ENCODE peak calls at places on chromosomes 12 and 14, in nine cellular contexts. Z is small intestine; W is lung; H is endodermal cell; V is aorta; P is kidney; D is heart left ventricle; Y is CD8-positive, alpha-beta T cell; S is astrocyte. C is an unnamed sample. For H3K4me1, the result is how much of the 10 kb centered on the place peaks cover.

GRCh38 chr12:71626098-71626497 is 37.5 kb downstream of the ZFC3H1 start:
- DNase-seq in Z (peak), W (no peak), H (no peak), V (no peak), P (no peak), D (no peak), Y (no peak), S (no peak), C (no peak)

GRCh38 chr12:68867606-68868005 is 59.6 kb downstream of the MDM2 start:
- DNase-seq in Z (no peak), W (no peak), H (peak), V (no peak), P (no peak), D (no peak), Y (no peak), S (no peak), C (no peak)

GRCh38 chr14:38145142-38145541 is 62.6 kb upstream of the SSTR1 start:
- DNase-seq in Z (no peak), W (no peak), H (no peak), V (no peak), P (no peak), D (no peak), Y (no peak), S (no peak), C (no peak)

GRCh38 chr12:121240484-121241202 is 30.7 kb downstream of the P2RX4 start:
- DNase-seq in Z (peak), W (peak), H (peak), V (peak), P (peak), D (peak), Y (peak), S (no peak), C (peak)

GRCh38 chr14:94481468-94482131 is 5.6 kb upstream of the SERPINA9 start:
- DNase-seq in Z (no peak), W (no peak), H (no peak), V (no peak), P (no peak), D (no peak), Y (no peak), S (peak), C (no peak)

GRCh38 chr12:68100241-68100640 is 59.3 kb downstream of the IFNG start:
- DNase-seq in Z (no peak), W (no peak), H (no peak), V (no peak), P (no peak), D (no peak), Y (no peak), S (no peak), C (no peak)

GRCh38 chr12:130958557-130959140 is 4.9 kb downstream of the ADGRD1 start:
- DNase-seq in Z (no peak), W (no peak), H (no peak), V (no peak), P (no peak), D (no peak), Y (no peak), S (no peak), C (no peak)

GRCh38 chr14:99910337-99911268 is 117.4 kb downstream of the EML1 start:
- DNase-seq in Z (no peak), W (no peak), H (no peak), V (no peak), P (no peak), D (no peak), Y (no peak), S (peak), C (no peak)

GRCh38 chr14:28157289-28157869 is 609.2 kb upstream of the FOXG1 start:
- DNase-seq in Z (no peak), W (no peak), H (no peak), V (peak), P (peak), D (no peak), Y (no peak), S (no peak), C (no peak)

GRCh38 chr12:121465921-121466799 is 66.2 kb downstream of the RNF34 start:
- DNase-seq in Z (peak), W (no peak), H (peak), V (no peak), P (no peak), D (peak), Y (peak), S (no peak), C (no peak)

GRCh38 chr12:13948631-13949030 is 32.8 kb downstream of the GRIN2B start:
- DNase-seq in Z (no peak), W (no peak), H (no peak), V (no peak), P (no peak), D (no peak), Y (no peak), S (no peak), C (no peak)

GRCh38 chr14:21840765-21841164 is 167.1 kb upstream of the OR4E1 start:
- DNase-seq in Z (no peak), W (no peak), H (peak), V (no peak), P (no peak), D (no peak), Y (no peak), S (no peak), C (no peak)

GRCh38 chr14:97366400-97366799 is 569.2 kb downstream of the VRK1 start:
- DNase-seq in Z (no peak), W (no peak), H (peak), V (no peak), P (no peak), D (no peak), Y (no peak), S (no peak), C (no peak)

GRCh38 chr12:88763536-88764100 is 183.3 kb upstream of the KITLG start:
- DNase-seq in Z (no peak), W (no peak), H (no peak), V (no peak), P (no peak), D (no peak), Y (no peak), S (no peak), C (no peak)

GRCh38 chr14:24630087-24630871 is 3.7 kb downstream of the GZMB start:
- DNase-seq in Z (no peak), W (no peak), H (no peak), V (no peak), P (no peak), D (no peak), Y (peak), S (no peak), C (no peak)

GRCh38 chr12:15180975-15181683 is 40.1 kb downstream of the RERG start:
- DNase-seq in Z (no peak), W (no peak), H (no peak), V (no peak), P (no peak), D (no peak), Y (no peak), S (no peak), C (no peak)
- H3K4me1 ChIP-seq in Z (under half), W (under half), H (under half), V (under half), P (under half), D (under half), Y (under half), S (under half), C (under half)

GRCh38 chr12:6925239-6925542 is 2.6 kb upstream of the ATN1 start:
- DNase-seq in Z (no peak), W (no peak), H (no peak), V (no peak), P (no peak), D (no peak), Y (no peak), S (no peak), C (no peak)
- H3K27ac ChIP-seq in Z (peak), W (peak), H (peak), V (peak), P (peak), D (peak), Y (no peak), S (peak), C (peak)

DNA sequence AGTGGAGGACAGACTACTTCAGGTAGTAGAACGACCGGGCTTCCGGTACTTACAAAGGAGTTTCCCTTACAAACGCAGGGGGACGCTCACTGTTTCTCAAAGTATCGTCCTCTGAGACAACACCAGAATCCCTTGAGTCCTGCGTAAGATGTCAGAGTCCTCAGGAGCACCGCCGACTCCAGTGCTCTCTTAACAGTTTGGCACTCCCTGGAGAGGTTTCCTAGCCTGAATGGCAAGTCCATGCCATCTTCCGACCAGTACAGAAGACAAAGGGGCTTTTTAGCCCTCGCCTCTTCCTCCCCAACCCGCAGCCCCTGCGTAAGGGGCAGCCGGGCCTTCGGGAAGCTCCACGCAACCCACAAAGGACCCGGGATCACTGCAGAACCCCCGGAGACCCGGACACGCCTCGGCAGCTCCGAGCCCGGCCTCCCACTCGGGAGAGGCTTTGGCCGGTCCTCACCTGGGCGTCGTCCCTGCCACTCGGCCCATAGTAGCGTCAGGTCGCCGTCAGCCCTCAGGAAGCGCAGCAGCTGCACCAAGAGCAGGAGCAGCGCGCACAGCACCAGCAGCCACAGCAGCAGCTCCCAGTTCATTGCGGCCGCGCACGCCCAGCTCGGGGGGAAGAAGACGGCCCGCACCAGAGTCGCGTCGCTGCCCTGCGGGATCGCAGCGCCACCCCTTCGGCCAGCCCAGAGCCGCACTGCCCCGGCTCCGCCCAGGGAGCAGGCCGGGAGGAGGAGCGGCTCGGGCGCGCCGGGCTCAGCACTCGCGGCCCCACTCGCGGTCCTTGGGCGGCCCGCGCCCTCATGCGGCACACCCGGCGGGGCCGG is at the start of gene DHRS7:
- DNase-seq in Z (peak), W (peak), H (peak), V (peak), P (peak), D (peak), Y (peak), S (peak), C (peak)
- H3K4me1 ChIP-seq in Z (under half), W (under half), H (under half), V (under half), P (under half), D (under half), Y (under half), S (under half), C (under half)

GRCh38 chr12:106088246-106089200 is 50.2 kb downstream of the NUAK1 start:
- DNase-seq in Z (no peak), W (no peak), H (no peak), V (no peak), P (no peak), D (no peak), Y (no peak), S (no peak), C (no peak)
- H3K27ac ChIP-seq in Z (no peak), W (peak), H (no peak), V (peak), P (no peak), D (peak), Y (no peak), S (peak), C (peak)

GRCh38 chr14:52078093-52078492 is 9.2 kb upstream of the NID2 start:
- DNase-seq in Z (no peak), W (no peak), H (no peak), V (no peak), P (no peak), D (no peak), Y (no peak), S (peak), C (no peak)
- H3K4me1 ChIP-seq in Z (under half), W (under half), H (under half), V (under half), P (under half), D (under half), Y (under half), S (half or more), C (half or more)

DNA sequence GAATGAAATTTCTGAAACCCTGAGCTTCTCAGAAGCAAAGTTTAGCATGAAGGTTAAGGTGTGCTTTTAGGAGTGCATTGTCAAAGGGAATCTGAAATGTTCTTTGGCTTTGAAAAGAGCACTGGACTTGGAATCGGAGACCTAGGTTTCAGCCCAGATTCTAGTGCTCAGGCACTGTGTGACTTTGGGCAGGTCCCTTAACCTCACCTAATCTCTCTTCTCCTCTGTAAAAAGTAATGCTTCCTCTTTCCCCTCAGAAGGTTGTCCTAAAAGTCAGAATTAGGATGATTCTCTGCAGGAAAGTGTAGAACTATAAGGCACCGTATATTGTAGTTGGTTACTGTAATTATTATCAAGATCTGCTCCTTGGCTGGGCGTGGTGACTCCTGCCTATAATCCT is 38.0 kb upstream of the ELK3 start:
- DNase-seq in Z (no peak), W (no peak), H (no peak), V (no peak), P (no peak), D (no peak), Y (no peak), S (no peak), C (no peak)
- H3K27ac ChIP-seq in Z (no peak), W (no peak), H (no peak), V (no peak), P (no peak), D (no peak), Y (no peak), S (no peak), C (no peak)

GRCh38 chr12:53051058-53051880 is 1.4 kb downstream of the TNS2 start:
- DNase-seq in Z (peak), W (peak), H (peak), V (peak), P (peak), D (peak), Y (no peak), S (no peak), C (peak)
- H3K4me1 ChIP-seq in Z (under half), W (under half), H (under half), V (under half), P (half or more), D (under half), Y (under half), S (half or more), C (half or more)